ENCODE peak calls at places on chromosomes 11 and 22, in five cellular contexts. One of them, this sample, is unnamed.

GRCh38 chr11:126567419-126567818 is 211.9 kb downstream of the ST3GAL4 start:
- DNase-seq in HepG2: no peak
- DNase-seq in K562: no peak
- DNase-seq in GM12878: no peak
- DNase-seq in HCT116: no peak
- DNase-seq in this sample: no peak

GRCh38 chr11:128552783-128553661 is 34.3 kb downstream of the ETS1 start:
- DNase-seq in HCT116: no peak
- DNase-seq in GM12878: peak; percentile 95
- DNase-seq in HepG2: no peak
- DNase-seq in K562: no peak
- DNase-seq in this sample: no peak

GRCh38 chr11:22337571-22338464 is at the start of gene SLC17A6:
- DNase-seq in K562: peak; percentile 10
- DNase-seq in GM12878: no peak
- DNase-seq in HepG2: peak; percentile 21
- DNase-seq in HCT116: no peak
- DNase-seq in this sample: no peak

GRCh38 chr11:66331542-66332370 is 4.5 kb downstream of the RIN1 start:
- DNase-seq in GM12878: no peak
- DNase-seq in HCT116: no peak
- DNase-seq in HepG2: no peak
- DNase-seq in K562: no peak
- DNase-seq in this sample: no peak

GRCh38 chr11:62145261-62145871 is 21.6 kb downstream of the INCENP start:
- DNase-seq in GM12878: no peak
- DNase-seq in HepG2: no peak
- DNase-seq in K562: no peak
- DNase-seq in HCT116: no peak
- DNase-seq in this sample: no peak

GRCh38 chr11:29405305-29405704 is 611.5 kb downstream of the KCNA4 start:
- DNase-seq in HCT116: no peak
- DNase-seq in GM12878: no peak
- DNase-seq in HepG2: no peak
- DNase-seq in K562: no peak
- DNase-seq in this sample: no peak

GRCh38 chr11:45374632-45375031 is 88.5 kb upstream of the SYT13 start:
- DNase-seq in HepG2: no peak
- DNase-seq in GM12878: no peak
- DNase-seq in HCT116: no peak
- DNase-seq in K562: no peak
- DNase-seq in this sample: no peak

GRCh38 chr11:46242961-46243795 is 34.3 kb upstream of the CREB3L1 start:
- DNase-seq in HCT116: peak; percentile 91
- DNase-seq in K562: peak; percentile 98
- DNase-seq in GM12878: peak; percentile 48
- DNase-seq in HepG2: peak; percentile 87
- DNase-seq in this sample: peak; percentile 97

GRCh38 chr11:118435233-118435892 is 929 bp upstream of the KMT2A start:
- DNase-seq in K562: peak; percentile 70
- DNase-seq in HCT116: peak; percentile 18
- DNase-seq in HepG2: peak; percentile 75
- DNase-seq in GM12878: no peak
- DNase-seq in this sample: peak; percentile 84

GRCh38 chr11:118437736-118438125 is 1.4 kb downstream of the KMT2A start:
- DNase-seq in K562: peak; percentile 63
- DNase-seq in HCT116: no peak
- DNase-seq in GM12878: no peak
- DNase-seq in HepG2: peak; percentile 51
- DNase-seq in this sample: no peak

GRCh38 chr11:118437046-118437735 is 899 bp downstream of the KMT2A start:
- DNase-seq in HepG2: peak; percentile 10
- DNase-seq in GM12878: no peak
- DNase-seq in K562: peak; percentile 94
- DNase-seq in HCT116: no peak
- DNase-seq in this sample: peak; percentile 65

GRCh38 chr11:118435893-118436624 is at the start of gene KMT2A:
- DNase-seq in GM12878: no peak
- DNase-seq in HCT116: peak; percentile 90
- DNase-seq in K562: peak; percentile 94
- DNase-seq in HepG2: peak; percentile 93
- DNase-seq in this sample: peak; percentile 100

GRCh38 chr11:118436639-118437045 is 350 bp downstream of the KMT2A start:
- DNase-seq in HepG2: no peak
- DNase-seq in GM12878: no peak
- DNase-seq in K562: no peak
- DNase-seq in HCT116: no peak
- DNase-seq in this sample: peak; percentile 49
- TF ChIP-seq SRF in HepG2: no peak
- TF ChIP-seq SRF in GM12878: no peak
- TF ChIP-seq SRF in K562: no peak
- TF ChIP-seq SRF in HCT116: no peak
- TF ChIP-seq SRF in this sample: no peak

DNA sequence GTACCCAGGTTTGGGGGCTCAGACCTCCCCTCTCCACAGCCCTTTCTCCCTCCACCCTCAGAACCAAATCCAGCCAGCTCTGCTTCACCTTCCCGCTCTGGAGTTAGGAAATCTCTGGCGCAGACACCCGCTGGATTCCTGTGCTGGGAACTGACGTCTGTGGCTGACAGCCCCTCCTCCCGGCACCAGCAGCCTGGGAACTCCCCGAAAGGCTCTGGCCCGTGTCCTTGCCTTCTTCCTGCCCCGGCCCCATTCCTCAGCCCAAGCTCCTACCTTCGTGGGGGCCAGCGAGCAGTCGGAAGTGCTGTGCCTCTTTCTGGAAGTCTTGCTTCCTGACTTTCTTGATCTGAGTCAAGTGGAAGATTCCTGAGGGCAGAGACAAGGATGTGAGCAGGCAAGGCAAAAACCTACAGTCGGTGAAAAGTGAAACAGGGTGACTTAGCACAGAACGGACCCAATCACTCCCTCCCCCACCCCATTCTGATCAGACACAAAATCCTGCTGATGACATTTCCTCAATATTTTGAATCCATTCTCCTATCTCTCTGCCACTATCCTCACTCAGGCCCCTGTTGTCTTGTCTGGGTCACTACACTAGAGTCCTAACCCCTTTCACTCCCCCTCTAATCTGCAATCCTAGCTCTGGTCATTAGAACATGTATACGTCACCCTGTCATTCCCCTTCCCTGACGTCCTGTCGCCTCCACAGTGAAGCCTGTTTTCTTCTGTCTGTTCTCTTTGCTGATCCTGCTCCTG is 34.1 kb downstream of the CHRDL2 start:
- DNase-seq in HepG2: peak; percentile 26
- DNase-seq in K562: peak; percentile 46
- DNase-seq in HCT116: no peak
- DNase-seq in GM12878: no peak
- DNase-seq in this sample: no peak
- H3K4me2 ChIP-seq in HepG2: peak overlapping the region; percentile 82
- H3K4me2 ChIP-seq in K562: peak overlapping the region; percentile 50
- H3K4me2 ChIP-seq in HCT116: no peak overlapping the region
- H3K4me2 ChIP-seq in GM12878: peak overlapping the region; percentile 26
- H3K4me2 ChIP-seq in this sample: peak overlapping the region; percentile 53

DNA sequence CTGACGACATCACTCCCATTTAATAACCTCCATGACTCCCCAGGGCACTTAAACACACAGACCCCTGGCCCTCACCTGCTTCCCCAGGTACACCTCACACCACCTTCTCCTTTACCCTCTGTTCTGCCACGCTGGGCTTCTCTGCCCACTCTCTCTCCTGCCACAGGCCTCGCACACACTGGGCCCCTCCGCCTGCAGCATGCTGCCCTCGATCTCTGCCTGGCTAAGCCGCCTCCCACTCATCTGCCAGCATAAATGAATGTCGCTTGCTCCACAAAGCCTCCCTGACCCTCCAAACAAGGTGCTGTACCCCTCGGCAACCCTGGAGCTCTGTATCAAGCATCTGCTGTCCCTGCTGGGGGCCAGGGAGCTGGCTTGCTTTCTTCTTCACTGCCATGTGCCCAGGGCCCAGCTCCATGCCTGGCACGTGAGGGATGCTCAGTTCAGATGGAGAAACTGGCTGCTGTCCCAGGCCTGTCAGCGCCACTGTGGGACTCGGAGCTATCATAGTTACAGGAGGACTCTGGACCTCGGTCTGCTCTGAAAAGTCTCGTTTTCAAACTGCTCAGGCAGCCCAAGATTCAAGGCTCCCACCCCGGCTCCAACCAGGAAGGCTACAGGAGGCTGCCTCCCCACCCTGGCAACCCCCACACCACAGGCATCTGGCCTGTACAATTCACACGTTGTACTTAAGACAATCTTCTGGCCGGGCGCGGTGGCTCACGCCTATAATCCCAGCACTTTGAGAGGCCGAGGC is 11.9 kb downstream of the TTLL1 start:
- DNase-seq in HCT116: no peak
- DNase-seq in GM12878: no peak
- DNase-seq in HepG2: no peak
- DNase-seq in K562: no peak
- DNase-seq in this sample: no peak
- TF ChIP-seq SRF in HCT116: no peak
- TF ChIP-seq SRF in GM12878: no peak
- TF ChIP-seq SRF in HepG2: no peak
- TF ChIP-seq SRF in K562: no peak
- TF ChIP-seq SRF in this sample: no peak

GRCh38 chr11:75398906-75399305 is 412 bp upstream of the RPS3 start:
- DNase-seq in GM12878: no peak
- DNase-seq in HCT116: no peak
- DNase-seq in HepG2: no peak
- DNase-seq in K562: no peak
- DNase-seq in this sample: no peak
- H3K4me2 ChIP-seq in GM12878: no peak overlapping the region
- H3K4me2 ChIP-seq in HCT116: peak overlapping the region; percentile 96
- H3K4me2 ChIP-seq in HepG2: peak overlapping the region; percentile 67
- H3K4me2 ChIP-seq in K562: peak overlapping the region; percentile 98
- H3K4me2 ChIP-seq in this sample: no peak overlapping the region

GRCh38 chr11:67355023-67355793 is 1.9 kb upstream of the POLD4 start:
- DNase-seq in HepG2: no peak
- DNase-seq in GM12878: no peak
- DNase-seq in HCT116: no peak
- DNase-seq in K562: peak; percentile 6
- DNase-seq in this sample: no peak
- TF ChIP-seq SRF in HepG2: no peak
- TF ChIP-seq SRF in GM12878: no peak
- TF ChIP-seq SRF in HCT116: no peak
- TF ChIP-seq SRF in K562: no peak
- TF ChIP-seq SRF in this sample: no peak

GRCh38 chr11:69552951-69553350 is 71.5 kb downstream of the LINC01488 start:
- DNase-seq in K562: no peak
- DNase-seq in HepG2: no peak
- DNase-seq in HCT116: no peak
- DNase-seq in GM12878: no peak
- DNase-seq in this sample: no peak
- H3K4me2 ChIP-seq in K562: no peak overlapping the region
- H3K4me2 ChIP-seq in HepG2: no peak overlapping the region
- H3K4me2 ChIP-seq in HCT116: no peak overlapping the region
- H3K4me2 ChIP-seq in GM12878: no peak overlapping the region
- H3K4me2 ChIP-seq in this sample: no peak overlapping the region

GRCh38 chr11:47523491-47524199 is 29.3 kb downstream of the CELF1 start:
- DNase-seq in K562: peak; percentile 75
- DNase-seq in HepG2: peak; percentile 36
- DNase-seq in HCT116: no peak
- DNase-seq in GM12878: no peak
- DNase-seq in this sample: no peak

GRCh38 chr11:47518212-47518959 is 34.5 kb downstream of the CELF1 start:
- DNase-seq in HepG2: no peak
- DNase-seq in HCT116: no peak
- DNase-seq in K562: peak; percentile 17
- DNase-seq in GM12878: no peak
- DNase-seq in this sample: no peak

GRCh38 chr11:47527186-47527585 is 25.7 kb downstream of the CELF1 start:
- DNase-seq in GM12878: no peak
- DNase-seq in HepG2: no peak
- DNase-seq in HCT116: no peak
- DNase-seq in K562: no peak
- DNase-seq in this sample: no peak

DNA sequence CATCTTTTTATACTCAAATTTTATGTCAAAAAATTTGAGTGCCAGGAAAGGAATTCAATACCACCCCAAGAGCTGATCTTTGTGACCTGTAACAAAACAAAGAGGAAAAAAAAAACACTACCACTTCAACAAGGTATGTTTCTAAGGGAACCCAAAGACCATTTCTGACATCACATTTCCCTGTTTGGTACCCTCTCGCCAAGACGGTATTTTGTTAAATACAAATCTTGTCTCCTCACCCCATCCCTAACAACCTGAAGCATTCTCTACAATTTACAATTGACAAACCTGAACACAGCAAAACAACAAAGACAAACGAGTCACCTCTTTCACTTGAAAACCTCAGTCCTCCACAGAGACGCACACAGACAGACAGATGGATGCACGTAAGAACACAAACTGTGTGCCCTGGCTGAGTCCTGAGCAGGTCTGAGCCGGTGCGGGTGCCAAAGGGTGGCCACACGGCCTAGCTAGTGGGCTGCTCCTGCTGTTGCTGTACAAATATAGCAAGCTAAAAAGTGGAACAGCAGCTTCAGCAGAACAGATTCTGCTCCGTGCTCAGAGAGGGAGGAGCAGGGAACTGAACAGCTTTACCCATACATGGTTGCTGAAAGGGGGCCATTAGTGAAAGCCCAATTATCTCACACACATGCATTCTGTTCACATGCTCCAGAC is 28.6 kb downstream of the CELF1 start:
- DNase-seq in HepG2: no peak
- DNase-seq in HCT116: no peak
- DNase-seq in GM12878: no peak
- DNase-seq in K562: peak; percentile 17
- DNase-seq in this sample: no peak
- TF ChIP-seq SRF in HepG2: no peak
- TF ChIP-seq SRF in HCT116: no peak
- TF ChIP-seq SRF in GM12878: no peak
- TF ChIP-seq SRF in K562: no peak
- TF ChIP-seq SRF in this sample: no peak